ENCODE peak calls at places on chromosomes 1 and 21, in seven cellular contexts. Z, I, U, D, N, X and L are unnamed samples.
A peak's percentile ranks its signal among the peaks of the same experiment; 100 is the strongest.

GRCh38 chr1:32396482-32396881 is 2.2 kb upstream of the BSDC1 start:
- DNase-seq in X (no peak), D (no peak), U (no peak), N (no peak), I (no peak), Z (no peak), L (no peak)

GRCh38 chr21:44618909-44619308 is 7.0 kb downstream of the KRTAP10-8 start:
- DNase-seq in Z (no peak), U (no peak), I (no peak), X (no peak), D (no peak), N (no peak), L (no peak)

GRCh38 chr1:11281518-11282331 is 8.7 kb downstream of the UBIAD1 start:
- DNase-seq in U (no peak), N (no peak), X (no peak), D (no peak), Z (peak; percentile 73), I (no peak), L (peak; percentile 78)

GRCh38 chr1:184025242-184025675 is 12.3 kb downstream of the COLGALT2 start:
- DNase-seq in Z (peak; percentile 86), X (no peak), N (peak; percentile 80), I (no peak), D (no peak), U (peak; percentile 59), L (peak; percentile 83)

GRCh38 chr1:56709269-56709880 is 64.3 kb downstream of the PRKAA2 start:
- DNase-seq in U (no peak), N (peak; percentile 56), X (no peak), Z (peak; percentile 35), D (no peak), I (no peak), L (peak; percentile 29)

GRCh38 chr1:53550201-53550741 is 91.1 kb downstream of the DMRTB1 start:
- DNase-seq in U (peak; percentile 36), N (no peak), D (peak; percentile 81), I (peak; percentile 14), X (peak; percentile 10), Z (no peak), L (no peak)

GRCh38 chr1:163055005-163055404 is 14.2 kb upstream of the RGS4 start:
- DNase-seq in I (no peak), Z (no peak), D (no peak), N (no peak), X (no peak), U (no peak), L (no peak)

GRCh38 chr1:211035821-211036380 is 98.0 kb downstream of the KCNH1 start:
- DNase-seq in N (no peak), Z (no peak), I (no peak), X (no peak), U (no peak), D (no peak), L (no peak)

GRCh38 chr1:177959793-177960515 is 9.9 kb downstream of the SEC16B start:
- DNase-seq in N (peak; percentile 29), Z (peak; percentile 58), U (no peak), I (no peak), X (no peak), D (no peak), L (no peak)

GRCh38 chr1:158334601-158335292 is 3.4 kb upstream of the CD1B start:
- DNase-seq in X (no peak), N (no peak), D (no peak), I (no peak), U (no peak), Z (no peak), L (no peak)

GRCh38 chr21:19998450-19998849 is 999.8 kb upstream of the NCAM2 start:
- DNase-seq in I (no peak), D (no peak), U (no peak), Z (no peak), X (no peak), N (no peak), L (no peak)
- TF ChIP-seq CTCF in I (no peak), D (no peak), U (no peak), Z (no peak), X (no peak), N (no peak), L (no peak)

DNA sequence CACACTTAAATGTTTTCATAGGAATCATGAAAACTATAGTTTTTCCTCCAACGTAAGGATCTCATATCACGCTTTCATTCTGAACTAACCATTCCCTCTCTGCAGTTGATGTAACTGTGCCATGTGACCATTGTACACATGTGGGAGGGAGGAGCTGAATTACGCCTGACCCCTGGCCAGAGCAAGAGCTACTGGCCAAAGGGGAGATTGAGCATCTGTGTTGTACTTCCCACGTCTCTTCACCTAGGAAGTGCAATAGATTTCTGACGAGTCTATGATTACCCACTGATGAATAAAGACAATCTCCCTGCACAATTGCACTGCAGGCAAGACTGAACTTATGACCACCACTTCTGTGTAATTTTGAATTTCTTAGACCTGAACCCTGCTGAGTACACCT is 24.0 kb downstream of the PTPRC start:
- DNase-seq in N (no peak), U (no peak), I (no peak), Z (no peak), D (no peak), X (no peak), L (no peak)
- TF ChIP-seq CTCF in N (no peak), U (no peak), I (no peak), Z (no peak), D (no peak), X (no peak), L (no peak)

GRCh38 chr1:7253988-7254587 is 468.8 kb downstream of the CAMTA1 start:
- DNase-seq in I (no peak), N (no peak), U (no peak), X (no peak), D (peak; percentile 59), Z (no peak), L (no peak)

GRCh38 chr1:7256526-7256925 is 471.3 kb downstream of the CAMTA1 start:
- DNase-seq in I (no peak), D (peak; percentile 69), N (no peak), X (no peak), U (no peak), Z (no peak), L (no peak)

GRCh38 chr1:7257225-7257624 is 472.0 kb downstream of the CAMTA1 start:
- DNase-seq in Z (no peak), U (no peak), X (no peak), I (no peak), D (no peak), N (no peak), L (no peak)

GRCh38 chr1:7253118-7253480 is 467.8 kb downstream of the CAMTA1 start:
- DNase-seq in D (peak; percentile 25), I (no peak), X (no peak), U (no peak), Z (peak; percentile 36), N (no peak), L (no peak)

DNA sequence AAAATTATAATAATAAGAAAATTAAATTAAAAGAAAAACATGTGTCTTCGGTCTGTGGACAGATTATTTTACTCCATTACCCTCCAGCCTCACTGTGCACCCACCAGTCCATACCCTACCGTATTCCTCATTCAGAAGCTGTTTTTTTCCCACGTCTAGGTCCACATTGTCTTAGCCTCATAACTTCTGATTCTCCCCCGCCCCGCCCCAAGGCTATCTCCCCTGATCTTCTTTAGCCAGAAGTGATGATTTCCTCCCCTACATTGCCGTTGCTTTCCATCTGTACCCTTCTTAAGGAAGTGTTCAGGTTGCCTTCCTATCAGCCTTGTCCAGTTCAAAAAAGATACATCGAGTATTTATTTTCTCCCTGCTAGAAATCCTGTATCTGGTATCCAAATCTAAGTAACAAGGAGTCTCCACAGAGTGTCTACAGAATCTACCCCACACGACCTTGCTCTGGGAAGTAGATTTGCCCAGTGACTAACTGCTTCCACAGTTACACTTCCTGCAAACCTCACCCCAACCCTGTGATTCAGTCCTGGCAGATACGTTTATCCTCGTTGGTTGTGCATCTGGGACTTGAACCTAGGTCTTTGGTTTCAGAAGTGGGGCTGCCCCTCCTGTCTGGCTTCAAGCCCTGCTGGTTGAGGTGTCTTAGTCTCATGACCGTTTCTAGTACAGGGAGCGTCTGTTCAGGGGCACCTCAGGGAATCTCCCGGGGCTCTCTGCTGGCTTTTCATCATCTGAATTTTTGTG is 470.2 kb downstream of the CAMTA1 start:
- DNase-seq in X (no peak), D (peak; percentile 61), I (no peak), N (no peak), U (no peak), Z (peak; percentile 45), L (no peak)
- TF ChIP-seq CTCF in X (no peak), D (no peak), I (no peak), N (no peak), U (no peak), Z (no peak), L (no peak)

DNA sequence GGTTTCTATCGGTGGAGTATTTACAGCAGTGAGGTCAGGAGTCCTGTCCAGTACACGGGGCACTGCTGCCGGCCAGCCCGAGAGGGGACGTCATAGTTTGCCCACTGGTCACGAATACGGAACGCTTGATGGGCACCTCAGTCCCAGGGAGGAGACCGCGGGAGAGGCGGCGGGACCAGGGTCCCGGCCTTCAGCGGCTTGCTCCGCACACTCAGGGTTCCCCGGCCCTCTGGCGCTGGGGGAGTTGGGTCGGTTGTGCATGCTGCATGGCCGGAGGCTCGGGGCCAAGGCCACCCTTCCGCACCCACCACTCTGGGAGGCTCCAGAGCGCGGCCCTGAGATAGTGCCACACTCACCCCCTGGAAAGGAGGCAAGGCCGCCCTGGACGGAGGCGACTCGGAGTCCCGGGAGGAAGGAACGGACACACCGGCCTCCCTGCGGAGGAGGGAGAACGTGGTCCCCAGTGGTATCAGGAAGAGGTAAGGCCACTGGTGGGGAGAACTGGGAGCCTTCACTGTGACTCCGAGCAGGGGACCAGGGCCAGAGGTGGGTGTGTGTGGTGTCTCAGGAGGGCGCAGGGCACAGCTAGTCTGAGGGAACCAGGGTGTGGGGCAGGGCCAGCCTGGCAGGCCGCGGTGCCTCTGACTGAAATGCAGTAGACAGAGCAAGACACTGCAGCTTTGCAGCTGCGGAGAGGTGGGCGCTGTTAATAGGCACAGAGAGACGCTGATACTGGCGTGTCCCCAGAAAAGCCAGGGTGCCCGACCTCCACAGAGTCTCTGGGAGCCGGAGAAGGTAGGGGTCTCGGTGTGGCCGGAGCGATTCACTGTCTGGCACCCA is 28.6 kb upstream of the PRSS38 start:
- DNase-seq in D (peak; percentile 85), Z (no peak), U (peak; percentile 39), X (peak; percentile 41), I (no peak), N (no peak), L (no peak)
- TF ChIP-seq CTCF in D (no peak), Z (no peak), U (no peak), X (no peak), I (no peak), N (no peak), L (no peak)

GRCh38 chr1:245234217-245235120 is 79.7 kb downstream of the KIF26B start:
- DNase-seq in N (no peak), Z (no peak), D (peak; percentile 66), U (peak; percentile 81), I (no peak), X (peak; percentile 77), L (no peak)
- TF ChIP-seq CTCF in N (no peak), Z (no peak), D (no peak), U (no peak), I (no peak), X (no peak), L (no peak)